ENCODE peak calls at places on chromosomes 2 and 18, in six cellular contexts. One of them, this sample, is unnamed.
A peak's percentile ranks its signal among the peaks of the same experiment; 100 is the strongest.

GRCh38 chr2:10500601-10501361 is 52.7 kb upstream of the ODC1 start:
- DNase-seq in lung: no peak
- DNase-seq in vagina: peak; percentile 84
- DNase-seq in neural progenitor cell: no peak
- DNase-seq in natural killer cell: no peak
- DNase-seq in AG04449: no peak
- DNase-seq in this sample: no peak

GRCh38 chr2:50691518-50691917 is 340.4 kb downstream of the NRXN1 start:
- DNase-seq in neural progenitor cell: peak; percentile 50
- DNase-seq in vagina: no peak
- DNase-seq in lung: no peak
- DNase-seq in AG04449: no peak
- DNase-seq in natural killer cell: no peak
- DNase-seq in this sample: no peak

GRCh38 chr2:173547493-173547892 is 192.8 kb downstream of the CDCA7 start:
- DNase-seq in lung: no peak
- DNase-seq in neural progenitor cell: peak; percentile 14
- DNase-seq in natural killer cell: no peak
- DNase-seq in vagina: no peak
- DNase-seq in AG04449: no peak
- DNase-seq in this sample: no peak

GRCh38 chr2:96267159-96267971 is 1.3 kb downstream of the CIAO1 start:
- DNase-seq in neural progenitor cell: peak; percentile 62
- DNase-seq in vagina: no peak
- DNase-seq in natural killer cell: peak; percentile 37
- DNase-seq in AG04449: no peak
- DNase-seq in lung: no peak
- DNase-seq in this sample: no peak

GRCh38 chr2:133833746-133834145 is 265.5 kb upstream of the NCKAP5 start:
- DNase-seq in AG04449: no peak
- DNase-seq in neural progenitor cell: no peak
- DNase-seq in natural killer cell: no peak
- DNase-seq in lung: peak; percentile 9
- DNase-seq in vagina: peak; percentile 77
- DNase-seq in this sample: no peak

GRCh38 chr2:112061299-112061698 is 6.2 kb downstream of the TMEM87B start:
- DNase-seq in vagina: no peak
- DNase-seq in natural killer cell: no peak
- DNase-seq in lung: no peak
- DNase-seq in AG04449: no peak
- DNase-seq in neural progenitor cell: no peak
- DNase-seq in this sample: no peak

GRCh38 chr2:135256531-135257258 is 204.6 kb downstream of the RAB3GAP1 start:
- DNase-seq in vagina: no peak
- DNase-seq in natural killer cell: no peak
- DNase-seq in lung: no peak
- DNase-seq in AG04449: no peak
- DNase-seq in neural progenitor cell: no peak
- DNase-seq in this sample: no peak

GRCh38 chr2:105581568-105581944 is 163.2 kb upstream of the NCK2 start:
- DNase-seq in neural progenitor cell: no peak
- DNase-seq in lung: no peak
- DNase-seq in AG04449: no peak
- DNase-seq in vagina: no peak
- DNase-seq in natural killer cell: no peak
- DNase-seq in this sample: no peak

GRCh38 chr18:31091350-31091749 is 10.9 kb downstream of the DSC2 start:
- DNase-seq in neural progenitor cell: no peak
- DNase-seq in natural killer cell: no peak
- DNase-seq in AG04449: no peak
- DNase-seq in vagina: no peak
- DNase-seq in lung: no peak
- DNase-seq in this sample: no peak

GRCh38 chr18:77090546-77091200 is 41.9 kb downstream of the MBP start:
- DNase-seq in natural killer cell: no peak
- DNase-seq in neural progenitor cell: no peak
- DNase-seq in AG04449: no peak
- DNase-seq in lung: no peak
- DNase-seq in vagina: no peak
- DNase-seq in this sample: no peak

GRCh38 chr2:230865766-230866703 is 1.3 kb downstream of the ITM2C start:
- DNase-seq in lung: no peak
- DNase-seq in natural killer cell: peak; percentile 42
- DNase-seq in vagina: peak; percentile 93
- DNase-seq in neural progenitor cell: peak; percentile 64
- DNase-seq in AG04449: no peak
- DNase-seq in this sample: no peak

GRCh38 chr2:157625311-157625710 is 3.4 kb downstream of the ACVR1C start:
- DNase-seq in AG04449: no peak
- DNase-seq in natural killer cell: no peak
- DNase-seq in lung: no peak
- DNase-seq in vagina: no peak
- DNase-seq in neural progenitor cell: no peak
- DNase-seq in this sample: no peak

GRCh38 chr2:72033636-72034035 is 114.0 kb downstream of the CYP26B1 start:
- DNase-seq in lung: peak; percentile 31
- DNase-seq in vagina: no peak
- DNase-seq in natural killer cell: no peak
- DNase-seq in AG04449: no peak
- DNase-seq in neural progenitor cell: no peak
- DNase-seq in this sample: no peak

GRCh38 chr18:45722899-45723298 is 1.1 kb upstream of the SLC14A1 start:
- DNase-seq in AG04449: no peak
- DNase-seq in vagina: no peak
- DNase-seq in lung: peak; percentile 81
- DNase-seq in neural progenitor cell: peak; percentile 76
- DNase-seq in natural killer cell: peak; percentile 60
- DNase-seq in this sample: peak; percentile 71

GRCh38 chr2:217835931-217836881 is 166.6 kb downstream of the TNS1 start:
- DNase-seq in lung: no peak
- DNase-seq in AG04449: peak; percentile 60
- DNase-seq in neural progenitor cell: peak; percentile 78
- DNase-seq in vagina: no peak
- DNase-seq in natural killer cell: no peak
- DNase-seq in this sample: no peak

GRCh38 chr2:218953366-218953954 is 6.0 kb upstream of the CDK5R2 start:
- DNase-seq in neural progenitor cell: peak; percentile 16
- DNase-seq in lung: no peak
- DNase-seq in vagina: no peak
- DNase-seq in natural killer cell: no peak
- DNase-seq in AG04449: no peak
- DNase-seq in this sample: no peak
- TF ChIP-seq CTCF in neural progenitor cell: peak; percentile 46
- TF ChIP-seq CTCF in lung: no peak
- TF ChIP-seq CTCF in vagina: no peak
- TF ChIP-seq CTCF in natural killer cell: no peak
- TF ChIP-seq CTCF in AG04449: no peak
- TF ChIP-seq CTCF in this sample: peak; percentile 33

DNA sequence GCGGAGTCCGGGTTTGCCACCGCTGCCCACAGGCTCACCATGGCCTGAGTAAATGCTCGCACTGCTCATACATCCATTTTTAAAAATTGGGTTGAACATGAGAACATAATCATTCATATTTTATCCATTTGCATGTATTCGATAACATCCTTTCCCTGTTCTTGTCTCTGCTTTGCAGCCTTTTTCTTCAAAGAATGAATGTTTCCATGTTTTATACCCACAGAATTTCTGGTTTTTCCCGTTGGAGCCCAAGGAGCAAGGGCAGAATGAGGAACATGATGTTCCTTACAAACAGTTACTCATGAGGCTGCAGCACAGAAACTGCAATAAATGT is 146.5 kb downstream of the CCDC74A start:
- DNase-seq in lung: no peak
- DNase-seq in AG04449: no peak
- DNase-seq in neural progenitor cell: no peak
- DNase-seq in vagina: no peak
- DNase-seq in natural killer cell: no peak
- DNase-seq in this sample: no peak
- TF ChIP-seq CTCF in lung: no peak
- TF ChIP-seq CTCF in AG04449: no peak
- TF ChIP-seq CTCF in neural progenitor cell: no peak
- TF ChIP-seq CTCF in vagina: peak; percentile 8
- TF ChIP-seq CTCF in natural killer cell: peak; percentile 39
- TF ChIP-seq CTCF in this sample: no peak

GRCh38 chr2:143218621-143219020 is 89.4 kb downstream of the ARHGAP15 start:
- DNase-seq in vagina: no peak
- DNase-seq in natural killer cell: no peak
- DNase-seq in AG04449: no peak
- DNase-seq in lung: no peak
- DNase-seq in neural progenitor cell: no peak
- DNase-seq in this sample: no peak

GRCh38 chr2:143225931-143226330 is 96.7 kb downstream of the ARHGAP15 start:
- DNase-seq in AG04449: no peak
- DNase-seq in natural killer cell: no peak
- DNase-seq in lung: no peak
- DNase-seq in vagina: no peak
- DNase-seq in neural progenitor cell: no peak
- DNase-seq in this sample: no peak

GRCh38 chr2:143219266-143219665 is 90.0 kb downstream of the ARHGAP15 start:
- DNase-seq in lung: no peak
- DNase-seq in vagina: no peak
- DNase-seq in AG04449: no peak
- DNase-seq in neural progenitor cell: no peak
- DNase-seq in natural killer cell: no peak
- DNase-seq in this sample: no peak

GRCh38 chr2:143226714-143227541 is 97.7 kb downstream of the ARHGAP15 start:
- DNase-seq in AG04449: no peak
- DNase-seq in neural progenitor cell: no peak
- DNase-seq in lung: no peak
- DNase-seq in vagina: no peak
- DNase-seq in natural killer cell: no peak
- DNase-seq in this sample: no peak

GRCh38 chr2:143223556-143223955 is 94.3 kb downstream of the ARHGAP15 start:
- DNase-seq in lung: no peak
- DNase-seq in natural killer cell: no peak
- DNase-seq in AG04449: no peak
- DNase-seq in neural progenitor cell: no peak
- DNase-seq in vagina: no peak
- DNase-seq in this sample: no peak
- TF ChIP-seq CTCF in lung: no peak
- TF ChIP-seq CTCF in natural killer cell: no peak
- TF ChIP-seq CTCF in AG04449: no peak
- TF ChIP-seq CTCF in neural progenitor cell: no peak
- TF ChIP-seq CTCF in vagina: no peak
- TF ChIP-seq CTCF in this sample: no peak

DNA sequence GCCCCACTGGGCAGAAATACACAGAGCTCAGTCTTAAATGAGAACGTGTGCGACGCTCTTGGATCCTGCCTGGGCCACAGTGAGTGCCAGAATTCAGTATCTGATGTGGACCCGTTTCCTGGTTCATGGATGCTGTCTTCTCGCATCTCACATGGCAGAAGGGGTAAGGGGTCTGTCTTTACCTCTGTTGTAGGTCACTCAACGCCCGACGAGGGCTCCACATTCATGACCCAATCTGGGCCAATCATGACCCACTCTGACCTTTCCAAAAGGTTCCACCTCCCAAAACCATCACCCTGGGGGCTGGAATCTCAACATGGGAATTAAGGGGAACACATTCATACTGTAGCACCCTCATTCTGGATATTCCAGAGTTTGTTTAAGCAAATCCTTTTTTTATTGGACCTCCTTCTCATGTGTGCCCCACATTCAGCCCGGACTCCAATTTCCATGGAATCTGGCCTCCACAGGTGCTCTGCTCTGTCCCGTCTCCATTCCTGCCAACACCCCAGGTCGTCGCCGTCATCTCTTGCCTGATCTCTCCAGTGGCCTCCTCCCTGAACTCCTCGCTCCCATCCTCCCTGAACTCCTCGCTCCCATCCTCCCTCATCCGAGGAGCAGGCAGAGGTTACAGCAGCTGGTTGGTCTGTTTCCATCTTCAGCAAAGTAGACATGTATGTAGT is 78.9 kb upstream of the OTOS start:
- DNase-seq in natural killer cell: no peak
- DNase-seq in vagina: peak; percentile 85
- DNase-seq in neural progenitor cell: no peak
- DNase-seq in AG04449: no peak
- DNase-seq in lung: no peak
- DNase-seq in this sample: peak; percentile 5
- TF ChIP-seq CTCF in natural killer cell: no peak
- TF ChIP-seq CTCF in vagina: no peak
- TF ChIP-seq CTCF in neural progenitor cell: no peak
- TF ChIP-seq CTCF in AG04449: no peak
- TF ChIP-seq CTCF in lung: no peak
- TF ChIP-seq CTCF in this sample: no peak

GRCh38 chr18:27211569-27211968 is 26.5 kb upstream of the CHST9 start:
- DNase-seq in natural killer cell: no peak
- DNase-seq in lung: no peak
- DNase-seq in vagina: no peak
- DNase-seq in AG04449: no peak
- DNase-seq in neural progenitor cell: no peak
- DNase-seq in this sample: no peak
- TF ChIP-seq CTCF in natural killer cell: no peak
- TF ChIP-seq CTCF in lung: no peak
- TF ChIP-seq CTCF in vagina: no peak
- TF ChIP-seq CTCF in AG04449: no peak
- TF ChIP-seq CTCF in neural progenitor cell: peak; percentile 8
- TF ChIP-seq CTCF in this sample: no peak

GRCh38 chr2:1070601-1071000 is 120.0 kb downstream of the SNTG2 start:
- DNase-seq in neural progenitor cell: no peak
- DNase-seq in vagina: no peak
- DNase-seq in AG04449: no peak
- DNase-seq in natural killer cell: no peak
- DNase-seq in lung: no peak
- DNase-seq in this sample: no peak
- TF ChIP-seq CTCF in neural progenitor cell: no peak
- TF ChIP-seq CTCF in vagina: no peak
- TF ChIP-seq CTCF in AG04449: no peak
- TF ChIP-seq CTCF in natural killer cell: no peak
- TF ChIP-seq CTCF in lung: no peak
- TF ChIP-seq CTCF in this sample: no peak

This sample was measured in progenitor cell of endocrine pancreas.